ENCODE peak calls at places on chromosomes 1 and 21, in four cellular contexts. One of them, this sample, is unnamed.

GRCh38 chr1:39387452-39387851 is 104.0 kb upstream of the BMP8A start:
- DNase-seq in D721Med: no peak
- DNase-seq in left ventricle myocardium inferior: no peak
- DNase-seq in GM20000: no peak
- DNase-seq in this sample: peak

GRCh38 chr1:67957026-67957425 is 93.4 kb downstream of the DIRAS3 start:
- DNase-seq in D721Med: no peak
- DNase-seq in left ventricle myocardium inferior: no peak
- DNase-seq in GM20000: no peak
- DNase-seq in this sample: no peak

GRCh38 chr1:170149971-170150370 is 4.2 kb downstream of the NTMT2 start:
- DNase-seq in D721Med: no peak
- DNase-seq in left ventricle myocardium inferior: no peak
- DNase-seq in GM20000: no peak
- DNase-seq in this sample: no peak

GRCh38 chr1:67367370-67368345 is 60.0 kb downstream of the IL12RB2 start:
- DNase-seq in D721Med: no peak
- DNase-seq in left ventricle myocardium inferior: peak
- DNase-seq in GM20000: no peak
- DNase-seq in this sample: peak

GRCh38 chr1:3717715-3718601 is 34.3 kb upstream of the CCDC27 start:
- DNase-seq in D721Med: no peak
- DNase-seq in left ventricle myocardium inferior: no peak
- DNase-seq in GM20000: peak
- DNase-seq in this sample: no peak

GRCh38 chr1:156118175-156118868 is 3.8 kb downstream of the LMNA start:
- DNase-seq in D721Med: no peak
- DNase-seq in left ventricle myocardium inferior: peak
- DNase-seq in GM20000: no peak
- DNase-seq in this sample: no peak

GRCh38 chr1:4351453-4351852 is 303.0 kb upstream of the AJAP1 start:
- DNase-seq in D721Med: no peak
- DNase-seq in left ventricle myocardium inferior: no peak
- DNase-seq in GM20000: no peak
- DNase-seq in this sample: no peak

GRCh38 chr1:111620412-111620971 is 903 bp downstream of the RAP1A start:
- DNase-seq in D721Med: no peak
- DNase-seq in left ventricle myocardium inferior: no peak
- DNase-seq in GM20000: peak
- DNase-seq in this sample: peak

GRCh38 chr1:52159033-52159789 is 17.3 kb downstream of the ZFYVE9 start:
- DNase-seq in D721Med: no peak
- DNase-seq in left ventricle myocardium inferior: no peak
- DNase-seq in GM20000: no peak
- DNase-seq in this sample: peak

GRCh38 chr1:236064674-236065508 is at the start of gene NID1:
- DNase-seq in D721Med: peak
- DNase-seq in left ventricle myocardium inferior: peak
- DNase-seq in GM20000: peak
- DNase-seq in this sample: peak

GRCh38 chr1:187641463-187641862 is 812.7 kb downstream of the PLA2G4A start:
- DNase-seq in D721Med: no peak
- DNase-seq in left ventricle myocardium inferior: no peak
- DNase-seq in GM20000: no peak
- DNase-seq in this sample: no peak

GRCh38 chr1:217140041-217140901 is 417.0 kb upstream of the ESRRG start:
- DNase-seq in D721Med: no peak
- DNase-seq in left ventricle myocardium inferior: no peak
- DNase-seq in GM20000: no peak
- DNase-seq in this sample: no peak

GRCh38 chr1:150813028-150813707 is 5.1 kb upstream of the CTSK start:
- DNase-seq in D721Med: no peak
- DNase-seq in left ventricle myocardium inferior: peak
- DNase-seq in GM20000: peak
- DNase-seq in this sample: peak

GRCh38 chr21:28298251-28298672 is 694.4 kb downstream of the LTN1 start:
- DNase-seq in D721Med: no peak
- DNase-seq in left ventricle myocardium inferior: no peak
- DNase-seq in GM20000: no peak
- DNase-seq in this sample: no peak

GRCh38 chr1:114485286-114485685 is 25.7 kb downstream of the TRIM33 start:
- DNase-seq in D721Med: no peak
- DNase-seq in left ventricle myocardium inferior: no peak
- DNase-seq in GM20000: no peak
- DNase-seq in this sample: no peak

GRCh38 chr1:42420911-42421585 is 34.8 kb downstream of the ZMYND12 start:
- DNase-seq in D721Med: peak
- DNase-seq in left ventricle myocardium inferior: peak
- DNase-seq in GM20000: no peak
- DNase-seq in this sample: peak

GRCh38 chr1:205013683-205014367 is 29.2 kb upstream of the CNTN2 start:
- DNase-seq in D721Med: no peak
- DNase-seq in left ventricle myocardium inferior: peak
- DNase-seq in GM20000: no peak
- DNase-seq in this sample: no peak

GRCh38 chr1:1305300-1306069 is 2.2 kb downstream of the ACAP3 start:
- DNase-seq in D721Med: no peak
- DNase-seq in left ventricle myocardium inferior: peak
- DNase-seq in GM20000: peak
- DNase-seq in this sample: peak

GRCh38 chr1:205581321-205581980 is 50.4 kb downstream of the ELK4 start:
- DNase-seq in D721Med: no peak
- DNase-seq in left ventricle myocardium inferior: no peak
- DNase-seq in GM20000: no peak
- DNase-seq in this sample: no peak

GRCh38 chr1:39973503-39974135 is 18.7 kb downstream of the MFSD2A start:
- DNase-seq in D721Med: peak
- DNase-seq in left ventricle myocardium inferior: peak
- DNase-seq in GM20000: peak
- DNase-seq in this sample: peak

GRCh38 chr1:52238474-52238873 is 96.6 kb downstream of the ZFYVE9 start:
- DNase-seq in D721Med: no peak
- DNase-seq in left ventricle myocardium inferior: no peak
- DNase-seq in GM20000: no peak
- DNase-seq in this sample: peak

GRCh38 chr1:160416369-160416768 is 16.0 kb downstream of the VANGL2 start:
- DNase-seq in D721Med: peak
- DNase-seq in left ventricle myocardium inferior: no peak
- DNase-seq in GM20000: no peak
- DNase-seq in this sample: no peak

GRCh38 chr1:225888898-225889690 is at the start of gene LEFTY1:
- DNase-seq in D721Med: no peak
- DNase-seq in left ventricle myocardium inferior: no peak
- DNase-seq in GM20000: no peak
- DNase-seq in this sample: no peak

GRCh38 chr1:225908013-225908640 is 15.9 kb downstream of the PYCR2 start:
- DNase-seq in D721Med: no peak
- DNase-seq in left ventricle myocardium inferior: no peak
- DNase-seq in GM20000: no peak
- DNase-seq in this sample: no peak

GRCh38 chr1:231604276-231604621 is 22.3 kb upstream of the DISC1 start:
- DNase-seq in D721Med: no peak
- DNase-seq in left ventricle myocardium inferior: no peak
- DNase-seq in GM20000: no peak
- DNase-seq in this sample: no peak

GRCh38 chr1:154014154-154014910 is 23.8 kb downstream of the RPS27 start:
- DNase-seq in D721Med: no peak
- DNase-seq in left ventricle myocardium inferior: no peak
- DNase-seq in GM20000: no peak
- DNase-seq in this sample: peak

GRCh38 chr1:59684698-59685097 is 130.1 kb upstream of the HOOK1 start:
- DNase-seq in D721Med: no peak
- DNase-seq in left ventricle myocardium inferior: no peak
- DNase-seq in GM20000: no peak
- DNase-seq in this sample: no peak

GRCh38 chr1:227449051-227449450 is 114.3 kb upstream of the ZNF678 start:
- DNase-seq in D721Med: no peak
- DNase-seq in left ventricle myocardium inferior: no peak
- DNase-seq in GM20000: peak
- DNase-seq in this sample: no peak

GRCh38 chr1:68301538-68301937 is 69.2 kb upstream of the WLS start:
- DNase-seq in D721Med: no peak
- DNase-seq in left ventricle myocardium inferior: no peak
- DNase-seq in GM20000: no peak
- DNase-seq in this sample: no peak

GRCh38 chr1:151944110-151944858 is 35.0 kb upstream of the THEM4 start:
- DNase-seq in D721Med: no peak
- DNase-seq in left ventricle myocardium inferior: no peak
- DNase-seq in GM20000: no peak
- DNase-seq in this sample: no peak

GRCh38 chr1:204065174-204065985 is 7.5 kb upstream of the SOX13 start:
- DNase-seq in D721Med: no peak
- DNase-seq in left ventricle myocardium inferior: peak
- DNase-seq in GM20000: no peak
- DNase-seq in this sample: no peak

GRCh38 chr1:30694248-30695175 is 28.9 kb downstream of the MATN1 start:
- DNase-seq in D721Med: no peak
- DNase-seq in left ventricle myocardium inferior: no peak
- DNase-seq in GM20000: no peak
- DNase-seq in this sample: no peak

GRCh38 chr1:19628879-19629278 is 15.2 kb upstream of the NBL1 start:
- DNase-seq in D721Med: no peak
- DNase-seq in left ventricle myocardium inferior: no peak
- DNase-seq in GM20000: no peak
- DNase-seq in this sample: no peak
- TF ChIP-seq CTCF in D721Med: no peak
- TF ChIP-seq CTCF in left ventricle myocardium inferior: no peak
- TF ChIP-seq CTCF in GM20000: no peak
- TF ChIP-seq CTCF in this sample: no peak

GRCh38 chr1:162000053-162000420 is 23.6 kb downstream of the OLFML2B start:
- DNase-seq in D721Med: no peak
- DNase-seq in left ventricle myocardium inferior: no peak
- DNase-seq in GM20000: no peak
- DNase-seq in this sample: no peak
- TF ChIP-seq CTCF in D721Med: no peak
- TF ChIP-seq CTCF in left ventricle myocardium inferior: no peak
- TF ChIP-seq CTCF in GM20000: no peak
- TF ChIP-seq CTCF in this sample: no peak

GRCh38 chr1:201949491-201949890 is 3.1 kb upstream of the LMOD1 start:
- DNase-seq in D721Med: no peak
- DNase-seq in left ventricle myocardium inferior: no peak
- DNase-seq in GM20000: no peak
- DNase-seq in this sample: no peak
- TF ChIP-seq CTCF in D721Med: no peak
- TF ChIP-seq CTCF in left ventricle myocardium inferior: no peak
- TF ChIP-seq CTCF in GM20000: no peak
- TF ChIP-seq CTCF in this sample: no peak

GRCh38 chr21:42688841-42689371 is 35.5 kb downstream of the PDE9A start:
- DNase-seq in D721Med: no peak
- DNase-seq in left ventricle myocardium inferior: no peak
- DNase-seq in GM20000: no peak
- DNase-seq in this sample: no peak
- TF ChIP-seq CTCF in D721Med: no peak
- TF ChIP-seq CTCF in left ventricle myocardium inferior: no peak
- TF ChIP-seq CTCF in GM20000: no peak
- TF ChIP-seq CTCF in this sample: no peak

GRCh38 chr1:212980123-212980800 is 29.9 kb downstream of the VASH2 start:
- DNase-seq in D721Med: peak
- DNase-seq in left ventricle myocardium inferior: peak
- DNase-seq in GM20000: peak
- DNase-seq in this sample: peak
- TF ChIP-seq CTCF in D721Med: no peak
- TF ChIP-seq CTCF in left ventricle myocardium inferior: peak
- TF ChIP-seq CTCF in GM20000: no peak
- TF ChIP-seq CTCF in this sample: peak

DNA sequence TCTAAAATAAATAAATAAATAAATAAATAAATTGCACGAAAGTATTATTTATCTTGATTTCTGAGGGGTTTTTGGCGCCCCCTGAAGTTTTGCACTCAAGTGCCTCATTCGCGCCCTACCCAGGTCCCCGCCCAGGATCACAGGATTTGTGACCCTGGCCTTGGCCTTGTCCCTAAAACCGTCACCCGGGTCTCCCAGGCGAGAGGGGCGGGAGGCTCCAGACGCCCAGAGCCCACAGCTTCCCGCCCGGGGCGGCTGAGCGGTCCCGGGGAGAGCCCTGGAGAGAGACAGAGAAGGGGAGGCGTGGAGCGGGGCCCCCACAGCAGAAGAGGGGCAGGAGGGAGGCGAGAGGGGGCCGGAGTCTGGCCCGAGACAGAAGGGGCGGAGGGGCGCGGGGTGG is 91.8 kb upstream of the CASZ1 start:
- DNase-seq in D721Med: no peak
- DNase-seq in left ventricle myocardium inferior: no peak
- DNase-seq in GM20000: no peak
- DNase-seq in this sample: no peak
- TF ChIP-seq CTCF in D721Med: no peak
- TF ChIP-seq CTCF in left ventricle myocardium inferior: no peak
- TF ChIP-seq CTCF in GM20000: no peak
- TF ChIP-seq CTCF in this sample: peak